ENCODE peak calls at places on chromosomes 7 and 10, in nine cellular contexts. One of them, this sample, is unnamed.

GRCh38 chr7:36765605-36766004 is 41.3 kb upstream of the AOAH start:
- DNase-seq in HCT116: peak
- DNase-seq in Peyer's patch: no peak
- DNase-seq in GM10248: no peak
- DNase-seq in GM12864: no peak
- DNase-seq in neural progenitor cell: peak
- DNase-seq in foreskin fibroblast: no peak
- DNase-seq in heart right ventricle: no peak
- DNase-seq in upper lobe of right lung: no peak
- DNase-seq in this sample: no peak

GRCh38 chr7:131285558-131285957 is 42.1 kb upstream of the MKLN1 start:
- DNase-seq in heart right ventricle: peak
- DNase-seq in upper lobe of right lung: no peak
- DNase-seq in GM12864: no peak
- DNase-seq in foreskin fibroblast: peak
- DNase-seq in Peyer's patch: no peak
- DNase-seq in neural progenitor cell: no peak
- DNase-seq in GM10248: no peak
- DNase-seq in HCT116: no peak
- DNase-seq in this sample: no peak

GRCh38 chr10:86411281-86411841 is 44.8 kb upstream of the GRID1 start:
- DNase-seq in heart right ventricle: peak
- DNase-seq in upper lobe of right lung: no peak
- DNase-seq in GM12864: peak
- DNase-seq in foreskin fibroblast: peak
- DNase-seq in HCT116: no peak
- DNase-seq in Peyer's patch: peak
- DNase-seq in neural progenitor cell: no peak
- DNase-seq in GM10248: peak
- DNase-seq in this sample: peak

GRCh38 chr7:37833107-37833817 is 15.1 kb upstream of the NME8 start:
- DNase-seq in HCT116: peak
- DNase-seq in Peyer's patch: peak
- DNase-seq in foreskin fibroblast: peak
- DNase-seq in heart right ventricle: peak
- DNase-seq in neural progenitor cell: peak
- DNase-seq in upper lobe of right lung: no peak
- DNase-seq in GM10248: peak
- DNase-seq in GM12864: no peak
- DNase-seq in this sample: no peak

GRCh38 chr10:33631991-33632390 is 297.5 kb upstream of the NRP1 start:
- DNase-seq in Peyer's patch: no peak
- DNase-seq in GM12864: no peak
- DNase-seq in HCT116: no peak
- DNase-seq in GM10248: no peak
- DNase-seq in upper lobe of right lung: no peak
- DNase-seq in foreskin fibroblast: peak
- DNase-seq in neural progenitor cell: no peak
- DNase-seq in heart right ventricle: no peak
- DNase-seq in this sample: no peak

GRCh38 chr10:29851241-29851640 is 208.1 kb downstream of the JCAD start:
- DNase-seq in heart right ventricle: no peak
- DNase-seq in GM12864: no peak
- DNase-seq in foreskin fibroblast: no peak
- DNase-seq in neural progenitor cell: no peak
- DNase-seq in Peyer's patch: no peak
- DNase-seq in GM10248: no peak
- DNase-seq in upper lobe of right lung: no peak
- DNase-seq in HCT116: no peak
- DNase-seq in this sample: no peak

GRCh38 chr10:82282782-82283456 is 407.9 kb downstream of the NRG3 start:
- DNase-seq in neural progenitor cell: no peak
- DNase-seq in GM12864: no peak
- DNase-seq in GM10248: no peak
- DNase-seq in Peyer's patch: no peak
- DNase-seq in upper lobe of right lung: no peak
- DNase-seq in heart right ventricle: no peak
- DNase-seq in HCT116: no peak
- DNase-seq in foreskin fibroblast: peak
- DNase-seq in this sample: no peak

GRCh38 chr7:6403907-6404306 is 43.8 kb downstream of the DAGLB start:
- DNase-seq in neural progenitor cell: no peak
- DNase-seq in GM12864: no peak
- DNase-seq in upper lobe of right lung: no peak
- DNase-seq in heart right ventricle: no peak
- DNase-seq in Peyer's patch: no peak
- DNase-seq in HCT116: no peak
- DNase-seq in GM10248: no peak
- DNase-seq in foreskin fibroblast: no peak
- DNase-seq in this sample: no peak

GRCh38 chr10:69757553-69758309 is 44.0 kb upstream of the COL13A1 start:
- DNase-seq in upper lobe of right lung: no peak
- DNase-seq in Peyer's patch: no peak
- DNase-seq in GM12864: no peak
- DNase-seq in GM10248: no peak
- DNase-seq in HCT116: no peak
- DNase-seq in heart right ventricle: peak
- DNase-seq in neural progenitor cell: no peak
- DNase-seq in foreskin fibroblast: peak
- DNase-seq in this sample: no peak

GRCh38 chr7:4111166-4111565 is 570.9 kb upstream of the FOXK1 start:
- DNase-seq in neural progenitor cell: no peak
- DNase-seq in upper lobe of right lung: no peak
- DNase-seq in foreskin fibroblast: no peak
- DNase-seq in Peyer's patch: no peak
- DNase-seq in GM10248: no peak
- DNase-seq in HCT116: no peak
- DNase-seq in heart right ventricle: no peak
- DNase-seq in GM12864: no peak
- DNase-seq in this sample: no peak

GRCh38 chr10:70328018-70328417 is 44.2 kb upstream of the NPFFR1 start:
- DNase-seq in neural progenitor cell: no peak
- DNase-seq in GM12864: no peak
- DNase-seq in HCT116: no peak
- DNase-seq in GM10248: no peak
- DNase-seq in Peyer's patch: no peak
- DNase-seq in upper lobe of right lung: no peak
- DNase-seq in foreskin fibroblast: no peak
- DNase-seq in heart right ventricle: no peak
- DNase-seq in this sample: no peak

GRCh38 chr7:144787127-144787526 is 48.7 kb downstream of the TPK1 start:
- DNase-seq in foreskin fibroblast: no peak
- DNase-seq in HCT116: peak
- DNase-seq in heart right ventricle: no peak
- DNase-seq in neural progenitor cell: no peak
- DNase-seq in Peyer's patch: no peak
- DNase-seq in GM10248: no peak
- DNase-seq in upper lobe of right lung: no peak
- DNase-seq in GM12864: no peak
- DNase-seq in this sample: no peak
- TF ChIP-seq CTCF in foreskin fibroblast: no peak
- TF ChIP-seq CTCF in HCT116: peak
- TF ChIP-seq CTCF in heart right ventricle: peak
- TF ChIP-seq CTCF in neural progenitor cell: peak
- TF ChIP-seq CTCF in Peyer's patch: peak
- TF ChIP-seq CTCF in GM10248: peak
- TF ChIP-seq CTCF in upper lobe of right lung: no peak
- TF ChIP-seq CTCF in GM12864: peak
- TF ChIP-seq CTCF in this sample: no peak

GRCh38 chr7:154577141-154577540 is 425.8 kb downstream of the PAXIP1 start:
- DNase-seq in upper lobe of right lung: no peak
- DNase-seq in GM10248: no peak
- DNase-seq in foreskin fibroblast: no peak
- DNase-seq in heart right ventricle: no peak
- DNase-seq in HCT116: no peak
- DNase-seq in neural progenitor cell: no peak
- DNase-seq in GM12864: no peak
- DNase-seq in Peyer's patch: no peak
- DNase-seq in this sample: no peak
- TF ChIP-seq CTCF in upper lobe of right lung: no peak
- TF ChIP-seq CTCF in GM10248: no peak
- TF ChIP-seq CTCF in foreskin fibroblast: no peak
- TF ChIP-seq CTCF in heart right ventricle: no peak
- TF ChIP-seq CTCF in HCT116: no peak
- TF ChIP-seq CTCF in neural progenitor cell: no peak
- TF ChIP-seq CTCF in GM12864: no peak
- TF ChIP-seq CTCF in Peyer's patch: no peak
- TF ChIP-seq CTCF in this sample: no peak

GRCh38 chr10:50294582-50294981 is 43.3 kb upstream of the ASAH2 start:
- DNase-seq in GM10248: no peak
- DNase-seq in HCT116: no peak
- DNase-seq in heart right ventricle: no peak
- DNase-seq in Peyer's patch: no peak
- DNase-seq in foreskin fibroblast: no peak
- DNase-seq in upper lobe of right lung: no peak
- DNase-seq in neural progenitor cell: no peak
- DNase-seq in GM12864: no peak
- DNase-seq in this sample: no peak

GRCh38 chr10:50289196-50289595 is 37.9 kb upstream of the ASAH2 start:
- DNase-seq in HCT116: no peak
- DNase-seq in neural progenitor cell: no peak
- DNase-seq in foreskin fibroblast: no peak
- DNase-seq in GM10248: no peak
- DNase-seq in upper lobe of right lung: no peak
- DNase-seq in heart right ventricle: no peak
- DNase-seq in GM12864: no peak
- DNase-seq in Peyer's patch: no peak
- DNase-seq in this sample: no peak

GRCh38 chr10:50293508-50294320 is 42.4 kb upstream of the ASAH2 start:
- DNase-seq in foreskin fibroblast: no peak
- DNase-seq in GM12864: no peak
- DNase-seq in Peyer's patch: no peak
- DNase-seq in neural progenitor cell: no peak
- DNase-seq in upper lobe of right lung: no peak
- DNase-seq in HCT116: no peak
- DNase-seq in heart right ventricle: no peak
- DNase-seq in GM10248: no peak
- DNase-seq in this sample: no peak

GRCh38 chr10:50295367-50295766 is 44.1 kb upstream of the ASAH2 start:
- DNase-seq in GM10248: no peak
- DNase-seq in Peyer's patch: no peak
- DNase-seq in heart right ventricle: no peak
- DNase-seq in neural progenitor cell: no peak
- DNase-seq in GM12864: no peak
- DNase-seq in HCT116: no peak
- DNase-seq in upper lobe of right lung: no peak
- DNase-seq in foreskin fibroblast: peak
- DNase-seq in this sample: no peak

DNA sequence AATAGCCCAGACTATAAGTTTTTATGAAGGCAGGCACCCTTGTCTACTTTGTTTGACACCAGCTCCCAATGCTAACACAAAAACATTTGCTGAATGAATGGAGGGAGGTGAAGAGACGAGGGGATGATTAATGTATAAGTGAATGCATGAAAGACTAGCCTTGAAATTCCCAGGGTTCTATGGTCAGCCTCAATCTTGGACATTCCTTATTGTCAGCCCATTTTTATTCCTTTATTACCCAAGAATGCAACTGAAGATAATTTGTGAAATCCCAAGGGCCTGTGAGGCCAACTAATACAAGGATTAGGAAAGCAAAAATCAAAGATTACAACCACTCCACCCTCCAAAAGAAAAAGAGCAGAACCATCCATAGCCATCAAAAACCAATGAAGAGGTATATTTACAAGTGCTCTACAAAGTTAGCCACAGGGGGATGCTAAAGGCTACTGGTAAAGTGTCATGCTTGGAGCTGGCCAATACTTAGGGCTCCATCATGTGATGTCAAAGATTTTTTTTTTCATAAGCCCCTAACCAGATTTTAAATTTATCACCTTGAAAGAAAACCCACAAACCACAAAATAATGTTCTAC is 40.0 kb upstream of the ASAH2 start:
- DNase-seq in HCT116: no peak
- DNase-seq in upper lobe of right lung: no peak
- DNase-seq in neural progenitor cell: no peak
- DNase-seq in GM10248: no peak
- DNase-seq in heart right ventricle: no peak
- DNase-seq in foreskin fibroblast: peak
- DNase-seq in GM12864: no peak
- DNase-seq in Peyer's patch: no peak
- DNase-seq in this sample: no peak
- TF ChIP-seq CTCF in HCT116: peak
- TF ChIP-seq CTCF in upper lobe of right lung: peak
- TF ChIP-seq CTCF in neural progenitor cell: peak
- TF ChIP-seq CTCF in GM10248: peak
- TF ChIP-seq CTCF in heart right ventricle: peak
- TF ChIP-seq CTCF in foreskin fibroblast: peak
- TF ChIP-seq CTCF in GM12864: peak
- TF ChIP-seq CTCF in Peyer's patch: peak
- TF ChIP-seq CTCF in this sample: peak

GRCh38 chr7:107213945-107214344 is 45.1 kb downstream of the HBP1 start:
- DNase-seq in upper lobe of right lung: no peak
- DNase-seq in GM12864: no peak
- DNase-seq in HCT116: no peak
- DNase-seq in Peyer's patch: no peak
- DNase-seq in neural progenitor cell: no peak
- DNase-seq in GM10248: no peak
- DNase-seq in foreskin fibroblast: no peak
- DNase-seq in heart right ventricle: no peak
- DNase-seq in this sample: no peak

GRCh38 chr7:107210400-107210799 is 41.6 kb downstream of the HBP1 start:
- DNase-seq in GM12864: no peak
- DNase-seq in HCT116: no peak
- DNase-seq in foreskin fibroblast: no peak
- DNase-seq in GM10248: no peak
- DNase-seq in upper lobe of right lung: no peak
- DNase-seq in neural progenitor cell: no peak
- DNase-seq in Peyer's patch: no peak
- DNase-seq in heart right ventricle: no peak
- DNase-seq in this sample: no peak

GRCh38 chr7:107212719-107213118 is 43.9 kb downstream of the HBP1 start:
- DNase-seq in GM12864: no peak
- DNase-seq in Peyer's patch: no peak
- DNase-seq in heart right ventricle: no peak
- DNase-seq in GM10248: peak
- DNase-seq in HCT116: no peak
- DNase-seq in neural progenitor cell: no peak
- DNase-seq in foreskin fibroblast: no peak
- DNase-seq in upper lobe of right lung: no peak
- DNase-seq in this sample: no peak

GRCh38 chr7:107209565-107209964 is 40.8 kb downstream of the HBP1 start:
- DNase-seq in foreskin fibroblast: no peak
- DNase-seq in Peyer's patch: no peak
- DNase-seq in heart right ventricle: no peak
- DNase-seq in upper lobe of right lung: no peak
- DNase-seq in GM12864: no peak
- DNase-seq in HCT116: no peak
- DNase-seq in neural progenitor cell: no peak
- DNase-seq in GM10248: no peak
- DNase-seq in this sample: no peak

DNA sequence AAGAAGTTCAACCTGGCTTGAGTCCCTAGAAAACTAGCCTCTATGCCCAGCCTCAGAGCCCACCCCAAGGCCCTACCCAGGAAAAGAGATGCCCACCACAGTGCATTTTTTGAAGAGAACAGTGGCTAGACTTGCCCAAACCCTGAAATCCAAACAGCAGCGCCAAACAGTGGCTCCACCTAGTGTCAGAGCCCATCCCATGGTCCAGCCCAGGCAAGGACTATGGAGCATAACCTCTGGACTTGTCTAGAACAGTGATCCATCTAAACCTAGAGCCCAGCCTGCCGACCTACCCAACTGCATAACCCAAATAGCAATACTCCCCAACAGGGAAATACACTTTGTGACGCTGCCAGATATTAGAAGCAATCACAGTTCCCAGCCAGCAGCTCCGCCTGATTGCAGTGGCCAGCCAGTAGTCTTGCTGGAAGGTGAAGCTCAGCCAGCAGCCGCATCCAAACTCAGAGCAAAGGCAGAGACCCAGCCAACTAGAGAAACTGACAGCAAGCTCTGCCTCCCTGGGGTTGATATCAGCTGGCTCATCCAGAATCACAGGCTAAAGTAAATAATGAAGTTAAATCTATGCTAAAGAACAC is 44.5 kb downstream of the HBP1 start:
- DNase-seq in neural progenitor cell: peak
- DNase-seq in GM10248: no peak
- DNase-seq in GM12864: no peak
- DNase-seq in foreskin fibroblast: no peak
- DNase-seq in upper lobe of right lung: no peak
- DNase-seq in heart right ventricle: peak
- DNase-seq in HCT116: no peak
- DNase-seq in Peyer's patch: no peak
- DNase-seq in this sample: no peak
- TF ChIP-seq CTCF in neural progenitor cell: peak
- TF ChIP-seq CTCF in GM10248: no peak
- TF ChIP-seq CTCF in GM12864: no peak
- TF ChIP-seq CTCF in foreskin fibroblast: no peak
- TF ChIP-seq CTCF in upper lobe of right lung: no peak
- TF ChIP-seq CTCF in heart right ventricle: peak
- TF ChIP-seq CTCF in HCT116: no peak
- TF ChIP-seq CTCF in Peyer's patch: no peak
- TF ChIP-seq CTCF in this sample: peak

This sample was measured in HFFc6.